ENCODE peak calls at places on chromosomes 6 and 20, in five cellular contexts. H, D, W, Q and Z are unnamed samples. For H3K79me1, the result is how much of the 10 kb centered on the place peaks cover.

GRCh38 chr6:20716865-20717264 is 182.6 kb downstream of the CDKAL1 start:
- DNase-seq in W (no peak), Q (no peak), D (no peak), H (no peak), Z (no peak)

GRCh38 chr6:37483502-37483901 is 16.2 kb downstream of the CCDC167 start:
- DNase-seq in Q (no peak), W (no peak), D (no peak), H (no peak), Z (no peak)

GRCh38 chr20:13684566-13685222 is 46.0 kb upstream of the TASP1 start:
- DNase-seq in W (no peak), D (no peak), Q (no peak), H (no peak), Z (no peak)

GRCh38 chr6:166490671-166491500 is 95.6 kb downstream of the RAMACL start:
- DNase-seq in H (peak), D (no peak), Q (no peak), W (no peak), Z (no peak)

GRCh38 chr6:169803291-169803811 is 51.9 kb downstream of the ERMARD start:
- DNase-seq in W (no peak), H (no peak), Q (peak), D (no peak), Z (no peak)

GRCh38 chr6:89180112-89180511 is 34.3 kb downstream of the PM20D2 start:
- DNase-seq in D (no peak), Q (no peak), W (no peak), H (no peak), Z (no peak)

GRCh38 chr20:36768768-36769430 is 4.7 kb downstream of the DSN1 start:
- DNase-seq in Q (no peak), D (no peak), W (no peak), H (peak), Z (no peak)

GRCh38 chr6:37940074-37940847 is 120.7 kb downstream of the ZFAND3 start:
- DNase-seq in D (no peak), Q (no peak), W (no peak), H (peak), Z (no peak)

GRCh38 chr6:167779123-167779992 is 47.4 kb upstream of the AFDN start:
- DNase-seq in W (no peak), Q (no peak), D (no peak), H (no peak), Z (no peak)

GRCh38 chr6:1832358-1832757 is 222.6 kb downstream of the FOXC1 start:
- DNase-seq in H (no peak), Q (no peak), W (no peak), D (no peak), Z (no peak)

GRCh38 chr20:15296422-15296821 is 959.0 kb upstream of the FLRT3 start:
- DNase-seq in W (no peak), Q (no peak), D (no peak), H (no peak), Z (no peak)

GRCh38 chr6:7697820-7698623 is 27.9 kb upstream of the BMP6 start:
- DNase-seq in H (peak), D (peak), W (no peak), Q (no peak), Z (no peak)

GRCh38 chr6:30829639-30830250 is 54.6 kb upstream of the DDR1 start:
- DNase-seq in Q (no peak), D (peak), H (no peak), W (no peak), Z (peak)

GRCh38 chr6:45192556-45192955 is 135.6 kb upstream of the RUNX2 start:
- DNase-seq in D (no peak), H (peak), Q (no peak), W (no peak), Z (no peak)

GRCh38 chr6:137430954-137431353 is 63.2 kb downstream of the OLIG3 start:
- DNase-seq in W (no peak), D (no peak), H (no peak), Q (no peak), Z (no peak)

GRCh38 chr6:121932071-121933009 is 467.1 kb upstream of the HSF2 start:
- DNase-seq in H (peak), Q (peak), W (peak), D (peak), Z (peak)

GRCh38 chr6:107360476-107360875 is 98.9 kb downstream of the PDSS2 start:
- DNase-seq in Q (no peak), H (peak), D (no peak), W (no peak), Z (no peak)

GRCh38 chr6:166934174-166934573 is 22.2 kb downstream of the RNASET2 start:
- DNase-seq in Q (no peak), W (no peak), H (no peak), D (no peak), Z (no peak)

GRCh38 chr6:131007286-131007685 is 55.8 kb downstream of the EPB41L2 start:
- DNase-seq in Q (no peak), D (no peak), W (no peak), H (no peak), Z (no peak)

GRCh38 chr6:43436577-43437282 is 9.4 kb downstream of the ABCC10 start:
- DNase-seq in Q (no peak), D (peak), H (peak), W (no peak), Z (no peak)

GRCh38 chr6:10518461-10519216 is 2.5 kb upstream of the GCNT2 start:
- DNase-seq in Q (no peak), D (peak), W (no peak), H (peak), Z (no peak)

GRCh38 chr20:25389381-25389857 is 1.2 kb downstream of the ABHD12 start:
- DNase-seq in H (peak), Q (no peak), D (peak), W (no peak), Z (no peak)

GRCh38 chr6:19298422-19298821 is 538.7 kb upstream of the ID4 start:
- DNase-seq in D (peak), Q (no peak), H (no peak), W (no peak), Z (no peak)

GRCh38 chr6:119147101-119148053 is 68.9 kb upstream of the FAM184A start:
- DNase-seq in Q (peak), H (peak), W (no peak), D (peak), Z (no peak)

DNA sequence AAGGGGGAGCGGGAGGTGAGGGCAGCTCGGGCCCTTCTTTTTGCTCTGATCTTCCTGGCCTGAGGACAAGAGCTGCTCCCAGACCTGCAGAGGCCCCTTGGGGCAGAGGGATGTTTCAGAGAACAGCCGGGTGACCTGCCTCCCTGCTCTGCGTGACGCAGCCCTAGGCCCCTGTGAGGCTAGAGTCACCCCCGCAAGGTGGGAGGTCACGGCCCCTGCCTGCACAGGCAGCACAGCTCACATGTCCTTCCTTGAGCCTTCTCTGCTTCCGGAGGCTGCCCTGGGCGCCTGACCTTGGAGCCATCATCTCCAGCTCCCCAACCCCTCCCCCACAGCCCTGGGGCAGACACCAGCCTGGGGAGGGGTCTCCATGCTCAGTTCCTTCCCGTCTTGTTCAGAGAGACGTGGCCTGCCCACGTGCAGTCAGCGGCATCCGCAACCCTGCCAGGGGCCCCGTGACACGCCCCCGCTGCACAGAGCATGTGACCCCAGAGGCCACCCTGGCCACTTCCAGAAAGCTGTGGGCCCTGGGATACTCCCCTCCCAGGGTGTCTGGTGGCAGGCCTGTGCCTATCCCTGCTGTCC is at the start of gene BIRC7:
- DNase-seq in Q (no peak), W (no peak), D (no peak), H (no peak), Z (no peak)
- H3K79me1 ChIP-seq in Q (under half), W (under half), D (under half), H (under half), Z (under half)

GRCh38 chr20:9269280-9269971 is 200.5 kb downstream of the PLCB4 start:
- DNase-seq in Q (no peak), D (no peak), H (peak), W (no peak), Z (no peak)

DNA sequence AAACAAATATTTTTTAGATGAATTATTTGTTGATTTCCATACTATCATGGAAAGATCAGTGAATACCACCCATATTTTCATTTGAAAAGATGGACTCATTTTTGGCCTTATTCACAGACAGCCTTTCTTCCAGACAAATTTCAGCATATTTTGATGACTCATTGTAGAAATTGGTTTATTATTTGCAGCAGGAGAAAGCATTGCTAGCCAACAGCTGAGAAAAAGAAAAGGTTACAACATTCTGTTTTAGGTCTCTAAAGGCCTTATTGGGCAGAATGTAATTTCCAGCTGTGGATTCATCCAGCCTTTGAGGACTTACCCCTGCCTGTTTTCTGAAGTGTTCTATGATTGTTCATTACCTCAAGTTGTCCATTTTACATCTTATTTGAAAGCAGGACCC is 201.9 kb downstream of the PLCB4 start:
- DNase-seq in W (no peak), H (peak), D (no peak), Q (no peak), Z (no peak)
- H3K4me2 ChIP-seq in W (no peak), H (peak), D (no peak), Q (no peak), Z (no peak)

GRCh38 chr20:62159052-62159451 is 15.5 kb downstream of the SS18L1 start:
- DNase-seq in Q (no peak), D (no peak), H (no peak), W (no peak), Z (no peak)
- H3K79me1 ChIP-seq in Q (under half), D (under half), H (half or more), W (under half), Z (under half)

DNA sequence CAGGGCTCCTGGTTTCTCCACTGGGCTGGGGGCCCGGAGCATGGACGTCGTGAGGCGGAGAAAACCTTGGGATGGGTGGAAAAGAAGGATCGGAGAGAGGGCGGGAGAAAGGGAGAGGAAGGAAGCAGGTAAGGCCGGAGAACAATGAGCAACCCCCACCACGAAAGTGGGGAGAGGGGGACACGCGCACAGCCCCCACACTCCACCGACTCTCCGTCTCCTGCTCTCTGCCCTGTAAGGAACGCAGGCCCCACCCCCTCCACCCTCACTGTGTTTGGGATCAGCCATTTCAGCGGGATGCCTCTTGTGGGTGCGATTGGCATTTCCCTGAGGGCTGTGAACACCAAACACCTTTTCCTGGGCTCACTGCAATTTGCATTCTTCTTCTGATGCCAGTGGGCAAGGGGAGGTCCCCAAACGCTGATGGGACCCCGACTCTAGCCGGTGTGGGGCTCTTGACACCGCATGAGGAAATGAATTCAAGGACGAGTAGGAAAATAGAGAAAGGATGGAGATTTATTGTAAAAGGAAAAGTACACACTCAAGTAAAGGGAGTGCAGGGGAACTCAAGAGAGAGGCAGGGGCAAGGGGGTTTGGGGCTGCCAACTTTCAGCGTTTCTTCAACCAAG is 13.0 kb upstream of the RAET1L start:
- DNase-seq in Q (peak), H (no peak), D (peak), W (no peak), Z (peak)
- H3K4me2 ChIP-seq in Q (peak), H (no peak), D (no peak), W (peak), Z (peak)

GRCh38 chr20:62031462-62032092 is 34.1 kb downstream of the TAF4 start:
- DNase-seq in W (no peak), D (no peak), Q (no peak), H (no peak), Z (no peak)

GRCh38 chr20:62029296-62029695 is 36.4 kb downstream of the TAF4 start:
- DNase-seq in D (no peak), H (no peak), Q (no peak), W (no peak), Z (no peak)

GRCh38 chr20:62030357-62030756 is 35.3 kb downstream of the TAF4 start:
- DNase-seq in H (no peak), Q (no peak), D (no peak), W (no peak), Z (no peak)

GRCh38 chr20:62029951-62030350 is 35.7 kb downstream of the TAF4 start:
- DNase-seq in H (no peak), Q (no peak), D (no peak), W (no peak), Z (no peak)

GRCh38 chr20:62030834-62031434 is 34.7 kb downstream of the TAF4 start:
- DNase-seq in H (no peak), Q (no peak), W (no peak), D (peak), Z (no peak)
- H3K79me1 ChIP-seq in H (half or more), Q (under half), W (under half), D (under half), Z (under half)

GRCh38 chr6:113999284-113999683 is 28.3 kb upstream of the HDAC2 start:
- DNase-seq in D (peak), Q (no peak), H (no peak), W (no peak), Z (no peak)

GRCh38 chr6:113997106-113997505 is 26.2 kb upstream of the HDAC2 start:
- DNase-seq in Q (no peak), D (no peak), H (peak), W (no peak), Z (no peak)

GRCh38 chr6:113995632-113996031 is 24.7 kb upstream of the HDAC2 start:
- DNase-seq in W (no peak), Q (peak), H (peak), D (peak), Z (peak)

GRCh38 chr6:113998811-113999210 is 27.9 kb upstream of the HDAC2 start:
- DNase-seq in D (no peak), W (no peak), Q (no peak), H (no peak), Z (no peak)

GRCh38 chr6:114000066-114000465 is 29.1 kb upstream of the HDAC2 start:
- DNase-seq in H (peak), Q (no peak), D (no peak), W (no peak), Z (no peak)
- H3K4me2 ChIP-seq in H (peak), Q (no peak), D (no peak), W (no peak), Z (no peak)